ENCODE peak calls at places on chromosome 17, in five cellular contexts. X is IMR-90; V is dorsolateral prefrontal cortex; C is CD4-positive, alpha-beta T cell; N is brain microvascular endothelial cell. M is an unnamed sample.

GRCh38 chr17:76240461-76241204 is at the start of gene RNF157:
- DNase-seq in X (peak), V (peak), C (peak), N (peak), M (no peak)

GRCh38 chr17:15298176-15298575 is 33.0 kb upstream of the PMP22 start:
- DNase-seq in X (peak), V (no peak), C (no peak), N (peak), M (peak)

GRCh38 chr17:83055911-83056582 is 23.4 kb upstream of the METRNL start:
- DNase-seq in X (peak), V (peak), C (no peak), N (peak), M (peak)

GRCh38 chr17:18958611-18959010 is 6.6 kb downstream of the SLC5A10 start:
- DNase-seq in X (no peak), V (no peak), C (no peak), N (no peak), M (no peak)

GRCh38 chr17:13806023-13806553 is 204.4 kb upstream of the HS3ST3A1 start:
- DNase-seq in X (no peak), V (no peak), C (no peak), N (no peak), M (no peak)

GRCh38 chr17:4509402-4509801 is 10.7 kb downstream of the SPNS2 start:
- DNase-seq in X (no peak), V (no peak), C (no peak), N (no peak), M (no peak)

GRCh38 chr17:19513897-19514488 is 19.7 kb upstream of the SLC47A1 start:
- DNase-seq in X (peak), V (peak), C (peak), N (peak), M (peak)

GRCh38 chr17:5510776-5511175 is 24.4 kb downstream of the MIS12 start:
- DNase-seq in X (no peak), V (no peak), C (no peak), N (no peak), M (no peak)

GRCh38 chr17:4966844-4967538 is 626 bp downstream of the SPAG7 start:
- DNase-seq in X (peak), V (peak), C (peak), N (peak), M (peak)

GRCh38 chr17:28720247-28720996 is 637 bp downstream of the RPL23A start:
- DNase-seq in X (no peak), V (no peak), C (no peak), N (no peak), M (no peak)

GRCh38 chr17:61338000-61338864 is 61.4 kb upstream of the TBX2 start:
- DNase-seq in X (peak), V (no peak), C (no peak), N (peak), M (peak)

GRCh38 chr17:55238931-55239297 is 25.8 kb upstream of the HLF start:
- DNase-seq in X (no peak), V (no peak), C (no peak), N (no peak), M (no peak)

GRCh38 chr17:59769891-59770290 is 62.4 kb downstream of the VMP1 start:
- DNase-seq in X (no peak), V (no peak), C (no peak), N (no peak), M (no peak)

GRCh38 chr17:82929011-82929622 is 89.3 kb upstream of the ZNF750 start:
- DNase-seq in X (no peak), V (peak), C (no peak), N (no peak), M (no peak)

GRCh38 chr17:17837380-17837821 is 615 bp upstream of the SREBF1 start:
- DNase-seq in X (peak), V (no peak), C (no peak), N (peak), M (peak)

GRCh38 chr17:38333635-38334295 is 10.0 kb downstream of the GPR179 start:
- DNase-seq in X (no peak), V (no peak), C (no peak), N (no peak), M (no peak)

GRCh38 chr17:80636356-80637285 is 92.0 kb downstream of the RPTOR start:
- DNase-seq in X (no peak), V (no peak), C (no peak), N (no peak), M (no peak)

GRCh38 chr17:8994319-8994718 is 27.0 kb upstream of the NTN1 start:
- DNase-seq in X (peak), V (peak), C (no peak), N (peak), M (peak)

GRCh38 chr17:31738067-31738466 is 121.0 kb downstream of the COPRS start:
- DNase-seq in X (no peak), V (no peak), C (no peak), N (no peak), M (no peak)
- TF ChIP-seq CTCF in X (no peak), V (no peak), C (no peak), N (no peak), M (no peak)

GRCh38 chr17:71118039-71118438 is 948.7 kb downstream of the KCNJ2 start:
- DNase-seq in X (peak), V (no peak), C (no peak), N (no peak), M (no peak)
- TF ChIP-seq CTCF in X (peak), V (no peak), C (no peak), N (peak), M (peak)

DNA sequence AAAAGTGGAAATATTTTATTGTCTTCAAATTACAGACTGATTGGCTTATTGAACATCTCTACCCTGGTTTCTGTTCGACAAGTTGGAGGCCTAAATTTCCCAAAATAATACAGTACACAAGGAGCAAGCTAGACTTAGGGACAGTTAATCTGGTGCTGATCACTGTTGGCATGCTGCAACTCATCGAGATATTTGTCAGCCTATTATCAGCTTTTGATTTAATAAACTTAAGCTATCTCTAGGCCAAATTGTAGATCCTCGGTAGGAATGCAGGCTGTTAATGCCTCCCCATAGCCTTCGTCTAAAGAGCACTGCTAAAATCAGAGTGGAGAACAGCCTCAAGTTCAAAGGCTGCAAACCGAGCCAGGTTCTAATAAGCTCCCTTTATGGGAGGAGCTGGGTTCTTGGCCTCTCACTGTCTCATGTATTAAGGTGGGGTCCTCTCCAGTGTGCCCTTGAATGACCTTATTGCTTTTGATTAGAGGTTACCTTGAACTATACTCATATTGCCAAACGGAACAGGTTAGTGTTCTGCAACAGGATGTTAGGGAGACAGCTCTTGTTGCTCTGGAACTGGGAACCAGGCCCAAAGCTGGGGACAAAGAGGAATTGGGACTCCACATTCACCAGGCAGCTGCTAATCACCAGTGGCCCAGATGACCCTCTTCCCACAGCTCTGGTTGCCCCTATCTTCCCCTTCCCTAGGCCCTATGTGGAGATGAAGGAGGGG is 69.5 kb upstream of the NOL11 start:
- DNase-seq in X (no peak), V (no peak), C (no peak), N (no peak), M (no peak)
- TF ChIP-seq CTCF in X (no peak), V (no peak), C (no peak), N (no peak), M (no peak)

DNA sequence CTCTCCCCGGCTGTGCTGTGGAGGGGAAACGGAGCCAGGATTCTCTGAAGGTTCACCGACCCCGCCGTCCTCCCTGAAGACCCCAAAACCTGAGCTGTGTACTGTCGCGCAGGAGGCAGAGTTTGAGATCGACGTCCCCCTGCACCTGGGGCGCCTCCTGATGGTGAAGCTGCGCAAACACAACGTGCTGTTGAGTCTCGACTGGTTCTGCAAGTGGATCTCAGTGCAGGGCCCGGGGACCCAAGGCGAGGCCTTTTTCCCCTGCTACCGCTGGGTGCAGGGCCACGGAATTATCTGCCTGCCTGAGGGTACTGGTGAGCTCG is 62.6 kb upstream of the TEKT1 start:
- DNase-seq in X (no peak), V (no peak), C (no peak), N (no peak), M (no peak)
- TF ChIP-seq CTCF in X (peak), V (peak), C (no peak), N (peak), M (peak)

DNA sequence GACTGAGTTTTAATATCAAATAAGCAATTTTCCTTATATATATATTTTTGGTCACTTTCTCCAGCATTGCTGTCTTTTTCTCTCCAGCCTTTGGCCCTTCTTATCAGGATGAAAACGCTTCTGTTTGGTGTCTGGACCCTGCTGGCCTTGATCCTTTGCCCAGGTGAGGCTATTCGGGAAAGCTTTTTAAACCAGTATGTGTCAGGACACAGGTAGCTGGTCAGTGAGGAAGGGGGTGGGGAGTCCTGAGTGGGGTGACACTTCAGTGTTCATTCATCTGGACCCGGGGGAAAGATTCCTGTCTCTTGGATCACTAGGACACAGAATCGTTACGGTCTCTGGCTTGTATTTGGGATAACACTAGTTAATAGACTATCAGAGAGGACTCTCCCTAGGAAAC is 12.2 kb upstream of the SMARCD2 start:
- DNase-seq in X (no peak), V (no peak), C (no peak), N (no peak), M (no peak)
- TF ChIP-seq CTCF in X (no peak), V (no peak), C (no peak), N (no peak), M (no peak)

GRCh38 chr17:69357701-69358100 is 30.8 kb upstream of the ABCA5 start:
- DNase-seq in X (no peak), V (no peak), C (no peak), N (no peak), M (no peak)
- TF ChIP-seq CTCF in X (no peak), V (no peak), C (no peak), N (no peak), M (no peak)

GRCh38 chr17:33519692-33520091 is 226.6 kb upstream of the ASIC2 start:
- DNase-seq in X (no peak), V (no peak), C (no peak), N (no peak), M (no peak)

GRCh38 chr17:33522623-33523022 is 229.5 kb upstream of the ASIC2 start:
- DNase-seq in X (no peak), V (no peak), C (no peak), N (no peak), M (no peak)

GRCh38 chr17:33520404-33521032 is 227.4 kb upstream of the ASIC2 start:
- DNase-seq in X (peak), V (peak), C (peak), N (no peak), M (no peak)

GRCh38 chr17:33523577-33523981 is 230.5 kb upstream of the ASIC2 start:
- DNase-seq in X (no peak), V (no peak), C (no peak), N (peak), M (no peak)

GRCh38 chr17:33521784-33522183 is 228.7 kb upstream of the ASIC2 start:
- DNase-seq in X (no peak), V (no peak), C (no peak), N (no peak), M (no peak)
- TF ChIP-seq CTCF in X (no peak), V (no peak), C (no peak), N (peak), M (no peak)

DNA sequence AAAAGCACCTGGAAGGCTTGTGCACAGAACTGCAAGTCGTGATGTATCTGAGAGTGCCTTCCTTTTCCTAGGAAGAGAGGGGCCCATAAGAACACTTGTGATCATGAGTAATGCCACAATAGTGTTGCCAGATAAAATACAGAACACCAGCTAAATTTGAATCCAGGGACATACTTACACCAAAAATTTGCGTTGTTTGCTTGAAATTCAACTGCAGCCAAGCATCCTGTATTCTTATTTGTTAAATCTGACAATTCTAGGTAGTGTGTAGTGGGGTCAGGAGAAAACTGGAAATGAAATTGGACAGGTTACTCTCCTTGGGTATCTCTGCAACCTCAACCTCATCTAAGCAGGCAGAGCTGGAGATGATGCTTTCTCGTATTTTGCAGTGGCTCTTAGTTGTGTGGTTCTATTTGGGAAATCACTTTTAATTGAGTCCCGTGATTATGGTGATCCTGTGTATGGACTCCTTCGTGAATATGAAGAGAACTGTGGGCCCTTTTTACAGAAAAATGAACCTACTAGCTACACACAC is 12.0 kb downstream of the SLC35B1 start:
- DNase-seq in X (no peak), V (no peak), C (no peak), N (no peak), M (no peak)
- TF ChIP-seq CTCF in X (no peak), V (peak), C (no peak), N (no peak), M (no peak)

DNA sequence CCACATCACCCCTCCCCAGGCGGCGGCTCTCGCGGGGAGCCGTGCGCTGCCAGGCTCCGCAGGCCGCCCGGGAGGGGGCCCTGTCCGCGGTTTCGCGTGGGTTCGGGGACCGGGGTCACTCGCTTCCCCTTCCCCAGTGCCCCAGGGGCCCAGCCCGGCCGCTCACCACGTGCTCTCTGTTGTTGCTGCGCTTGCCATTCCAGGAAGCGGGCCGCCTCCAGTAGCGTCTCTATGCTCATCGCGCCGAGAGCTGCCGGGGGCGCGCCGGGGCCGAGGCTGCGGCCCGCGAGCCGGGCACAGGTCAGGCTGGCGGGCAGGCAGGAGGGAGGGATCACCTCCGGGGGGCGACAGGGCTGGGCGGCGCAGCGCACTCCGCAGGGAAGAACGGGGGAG is 390 bp downstream of the MNT start:
- DNase-seq in X (no peak), V (no peak), C (peak), N (no peak), M (no peak)
- TF ChIP-seq CTCF in X (no peak), V (no peak), C (no peak), N (no peak), M (no peak)